ENCODE peak calls at places on chromosomes 12 and 14, in seven cellular contexts. P is GM12865, L is AG09309, C is fibroblast of mammary gland, G is transverse colon, J is fibroblast of the conjunctiva, N is NCI-H1105. X is an unnamed sample.

GRCh38 chr12:2958432-2959193 is 584 bp upstream of the TEAD4 start:
- DNase-seq in P (peak), L (no peak), C (peak), G (peak), J (no peak), N (peak), X (no peak)

GRCh38 chr14:57559561-57559960 is 65.9 kb upstream of the CCDC198 start:
- DNase-seq in P (no peak), L (no peak), C (no peak), G (no peak), J (no peak), N (no peak), X (no peak)

GRCh38 chr12:56252649-56253048 is 5.5 kb downstream of the ANKRD52 start:
- DNase-seq in P (no peak), L (no peak), C (no peak), G (no peak), J (no peak), N (no peak), X (no peak)

GRCh38 chr14:35331605-35332516 is 39.7 kb downstream of the PSMA6 start:
- DNase-seq in P (peak), L (no peak), C (peak), G (peak), J (no peak), N (no peak), X (no peak)

GRCh38 chr12:27537855-27538675 is 14.1 kb downstream of the PPFIBP1 start:
- DNase-seq in P (peak), L (no peak), C (peak), G (no peak), J (no peak), N (no peak), X (no peak)

GRCh38 chr12:55736780-55737580 is 5.9 kb upstream of the GDF11 start:
- DNase-seq in P (peak), L (no peak), C (peak), G (peak), J (no peak), N (no peak), X (no peak)

GRCh38 chr14:104019029-104019428 is 66.5 kb upstream of the ASPG start:
- DNase-seq in P (no peak), L (no peak), C (no peak), G (no peak), J (no peak), N (no peak), X (no peak)

GRCh38 chr12:112777387-112778025 is 14.0 kb upstream of the RPH3A start:
- DNase-seq in P (no peak), L (no peak), C (no peak), G (no peak), J (no peak), N (no peak), X (no peak)

GRCh38 chr12:69430942-69431603 is 39.1 kb upstream of the FRS2 start:
- DNase-seq in P (no peak), L (no peak), C (no peak), G (no peak), J (no peak), N (no peak), X (no peak)

GRCh38 chr12:58593557-58594304 is 326.6 kb downstream of the LRIG3 start:
- DNase-seq in P (no peak), L (no peak), C (peak), G (no peak), J (no peak), N (no peak), X (no peak)

GRCh38 chr14:72387727-72388126 is 455.5 kb downstream of the RGS6 start:
- DNase-seq in P (no peak), L (no peak), C (no peak), G (no peak), J (no peak), N (no peak), X (no peak)

GRCh38 chr14:54252072-54252730 is 144.6 kb upstream of the CDKN3 start:
- DNase-seq in P (no peak), L (peak), C (peak), G (no peak), J (no peak), N (no peak), X (no peak)

GRCh38 chr14:76456200-76456599 is 80.3 kb downstream of the ESRRB start:
- DNase-seq in P (peak), L (no peak), C (peak), G (no peak), J (no peak), N (peak), X (no peak)

GRCh38 chr14:51327376-51327775 is 87.3 kb downstream of the TMX1 start:
- DNase-seq in P (no peak), L (no peak), C (peak), G (no peak), J (no peak), N (no peak), X (no peak)

GRCh38 chr12:2179953-2180736 is 127.4 kb downstream of the CACNA1C start:
- DNase-seq in P (no peak), L (peak), C (peak), G (peak), J (peak), N (no peak), X (peak)

GRCh38 chr14:93430889-93431670 is at the start of gene UNC79:
- DNase-seq in P (no peak), L (no peak), C (peak), G (no peak), J (no peak), N (peak), X (peak)